ENCODE peak calls at places on chromosomes 5 and 9, in six cellular contexts. T, M, P, K, X and W are unnamed samples.

GRCh38 chr9:82606761-82607382 is 456.1 kb downstream of the RASEF start:
- DNase-seq in X (no peak), K (no peak), P (peak; percentile 68), M (no peak), T (peak; percentile 63), W (peak; percentile 81)

GRCh38 chr5:141260458-141261237 is 15.5 kb downstream of the PCDHB15 start:
- DNase-seq in P (no peak), X (no peak), T (no peak), M (no peak), K (no peak), W (peak; percentile 3)

GRCh38 chr9:112149171-112149570 is 25.9 kb downstream of the SUSD1 start:
- DNase-seq in K (no peak), M (no peak), T (no peak), X (no peak), P (no peak), W (no peak)

GRCh38 chr5:4229414-4229813 is 633.8 kb downstream of the IRX1 start:
- DNase-seq in T (no peak), M (no peak), K (no peak), P (no peak), X (no peak), W (no peak)

GRCh38 chr9:93601666-93602065 is 25.3 kb downstream of the PHF2 start:
- DNase-seq in T (no peak), K (no peak), X (no peak), M (no peak), P (no peak), W (no peak)

GRCh38 chr9:131111854-131112311 is 13.5 kb upstream of the NUP214 start:
- DNase-seq in P (no peak), X (no peak), M (peak; percentile 59), T (no peak), K (no peak), W (no peak)

GRCh38 chr5:157290156-157290980 is 24.4 kb downstream of the CYFIP2 start:
- DNase-seq in T (no peak), X (no peak), K (no peak), P (no peak), M (no peak), W (no peak)

GRCh38 chr9:108168451-108168850 is 678.9 kb upstream of the KLF4 start:
- DNase-seq in M (no peak), P (no peak), K (no peak), X (no peak), T (no peak), W (no peak)

GRCh38 chr5:21195145-21195544 is 1207.1 kb upstream of the CDH18 start:
- DNase-seq in P (no peak), T (no peak), M (no peak), K (no peak), X (no peak), W (no peak)

GRCh38 chr9:137972988-137973470 is 95.4 kb downstream of the CACNA1B start:
- DNase-seq in T (no peak), M (peak; percentile 64), K (no peak), P (no peak), X (no peak), W (no peak)

GRCh38 chr9:106875548-106875947 is 12.6 kb downstream of the ZNF462 start:
- DNase-seq in M (no peak), X (no peak), T (no peak), P (no peak), K (no peak), W (no peak)

GRCh38 chr9:22097712-22098111 is 88.6 kb upstream of the CDKN2B start:
- DNase-seq in T (no peak), K (no peak), P (no peak), M (no peak), X (no peak), W (peak; percentile 84)

GRCh38 chr9:27195191-27195590 is 86.2 kb downstream of the TEK start:
- DNase-seq in X (no peak), T (no peak), M (no peak), K (no peak), P (no peak), W (no peak)

GRCh38 chr5:177431317-177432142 is 5.1 kb downstream of the GRK6 start:
- DNase-seq in T (no peak), X (peak; percentile 85), M (peak; percentile 99), P (peak; percentile 94), K (peak; percentile 74), W (no peak)

GRCh38 chr5:80926536-80926935 is 33.6 kb upstream of the RASGRF2 start:
- DNase-seq in M (no peak), X (no peak), K (no peak), T (no peak), P (no peak), W (no peak)

GRCh38 chr5:175689147-175689991 is 31.5 kb downstream of the HRH2 start:
- DNase-seq in K (no peak), T (no peak), M (peak; percentile 77), P (no peak), X (no peak), W (peak; percentile 70)

GRCh38 chr5:180898621-180899246 is at the start of gene BTNL8:
- DNase-seq in P (no peak), M (no peak), K (no peak), T (no peak), X (no peak), W (no peak)

GRCh38 chr5:124103671-124104070 is 591.7 kb downstream of the CSNK1G3 start:
- DNase-seq in X (no peak), T (no peak), P (no peak), M (no peak), K (no peak), W (no peak)

GRCh38 chr9:974993-975739 is 1.3 kb upstream of the DMRT3 start:
- DNase-seq in K (no peak), P (no peak), T (no peak), M (no peak), X (no peak), W (no peak)

GRCh38 chr5:53343187-53343586 is 137.2 kb upstream of the FST start:
- DNase-seq in T (no peak), K (no peak), M (no peak), P (no peak), X (no peak), W (peak; percentile 95)

GRCh38 chr5:53342261-53342660 is 138.2 kb upstream of the FST start:
- DNase-seq in X (no peak), P (no peak), T (no peak), K (no peak), M (no peak), W (no peak)

GRCh38 chr5:53338971-53339370 is 141.5 kb upstream of the FST start:
- DNase-seq in K (no peak), M (no peak), X (no peak), P (no peak), T (no peak), W (no peak)

GRCh38 chr5:53339962-53340540 is 140.4 kb upstream of the FST start:
- DNase-seq in K (no peak), T (no peak), P (no peak), X (no peak), M (no peak), W (no peak)

DNA sequence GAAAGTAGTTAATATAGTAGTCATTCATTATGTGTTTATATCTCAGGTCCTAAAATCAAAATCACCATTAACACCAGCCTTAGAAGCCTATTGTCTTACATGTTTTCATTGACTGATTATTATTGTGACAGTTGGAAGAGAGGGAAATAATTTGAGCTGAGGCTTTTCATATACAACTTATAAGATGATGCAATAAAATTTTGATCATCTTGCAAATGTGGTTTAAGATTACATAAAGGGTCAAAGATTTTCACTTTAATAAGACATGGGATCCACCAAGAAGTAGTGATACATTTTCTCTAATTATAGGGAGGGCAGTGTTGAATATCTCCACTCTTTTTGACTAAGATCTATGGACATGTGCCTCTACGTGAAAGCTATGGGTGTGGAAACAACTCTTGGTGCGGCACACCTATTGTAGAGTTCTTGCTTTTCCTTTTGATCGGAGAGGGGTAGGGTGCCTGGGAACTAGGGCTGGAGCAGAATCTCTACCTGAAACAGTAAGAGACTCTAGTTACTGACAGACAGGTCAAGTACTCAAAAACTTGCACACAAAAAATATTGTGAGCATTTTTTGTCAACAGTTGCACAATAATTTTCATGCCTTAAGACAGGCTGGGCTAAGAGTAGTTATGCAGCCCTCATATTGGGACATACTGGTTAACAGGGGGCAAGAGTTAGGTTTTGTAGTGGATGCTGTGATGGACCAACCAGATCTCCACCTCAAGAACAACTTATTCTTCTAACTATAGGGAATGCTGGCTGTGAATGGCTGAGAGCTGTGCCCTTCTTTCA is 139.3 kb upstream of the FST start:
- DNase-seq in M (no peak), K (no peak), T (no peak), X (no peak), P (no peak), W (no peak)
- H3K4me1 ChIP-seq in M (no peaks in the 10 kb centered on the region), K (no peaks in the 10 kb centered on the region), T (no peaks in the 10 kb centered on the region), X (no peaks in the 10 kb centered on the region), P (no peaks in the 10 kb centered on the region), W (no peaks in the 10 kb centered on the region)

GRCh38 chr9:133122605-133122934 is 1.5 kb upstream of the RALGDS start:
- DNase-seq in X (no peak), M (no peak), T (no peak), P (no peak), K (no peak), W (no peak)

GRCh38 chr9:133124123-133124948 is 3.3 kb upstream of the RALGDS start:
- DNase-seq in X (no peak), M (no peak), P (no peak), K (no peak), T (no peak), W (no peak)

GRCh38 chr9:133122167-133122550 is 1.1 kb upstream of the RALGDS start:
- DNase-seq in X (no peak), P (no peak), T (no peak), M (no peak), K (no peak), W (no peak)

GRCh38 chr9:133121200-133122166 is at the start of gene RALGDS:
- DNase-seq in M (peak; percentile 97), T (no peak), K (peak; percentile 91), X (peak; percentile 87), P (peak; percentile 86), W (peak; percentile 88)

DNA sequence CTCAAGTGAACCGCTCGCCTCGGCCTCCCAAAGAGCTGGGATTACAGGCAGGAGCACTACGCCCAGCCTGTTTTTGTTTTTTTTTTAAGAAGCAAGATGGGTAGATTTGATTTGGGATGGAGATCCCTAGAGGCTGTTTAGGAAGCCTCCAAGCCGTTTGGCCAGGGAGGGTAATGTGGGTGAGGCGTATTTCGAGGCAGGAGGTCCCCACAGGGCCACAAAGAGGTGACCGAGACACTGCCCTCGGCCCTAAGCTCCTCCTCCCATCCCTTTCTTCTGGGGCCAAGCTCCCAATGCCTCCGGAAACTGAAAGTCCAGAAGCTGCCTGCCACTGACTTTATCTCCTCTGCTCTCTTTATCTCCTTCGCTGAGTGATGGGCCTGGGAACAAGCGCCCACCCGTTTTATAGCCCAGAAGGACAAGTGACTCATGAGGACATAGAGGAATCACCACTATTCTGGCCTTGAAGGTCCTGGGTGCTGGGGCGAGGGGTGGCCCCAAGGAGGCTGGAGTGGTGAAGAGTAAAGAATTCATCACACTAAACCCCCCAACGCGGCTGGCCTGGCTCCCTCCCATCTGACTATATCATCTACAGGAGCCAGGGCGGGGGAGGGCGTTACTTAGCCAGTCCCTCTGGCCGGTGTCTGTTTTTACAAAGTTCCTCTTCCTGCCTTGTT is 2.0 kb upstream of the RALGDS start:
- DNase-seq in X (no peak), M (no peak), T (no peak), P (no peak), K (no peak), W (peak; percentile 59)
- H3K4me3 ChIP-seq in X (no peak overlapping the region), M (no peak overlapping the region), T (no peak overlapping the region), P (no peak overlapping the region), K (no peak overlapping the region), W (no peak overlapping the region)

GRCh38 chr5:77957081-77957480 is 180.9 kb upstream of the TBCA start:
- DNase-seq in X (no peak), T (no peak), M (no peak), P (no peak), K (no peak), W (no peak)
- H3K27me3 ChIP-seq in X (no peaks in the 10 kb centered on the region), T (peaks cover 24% of the 10 kb centered on the region), M (peaks cover 30% of the 10 kb centered on the region), P (no peaks in the 10 kb centered on the region), K (no peaks in the 10 kb centered on the region), W (peaks cover 71% of the 10 kb centered on the region)

GRCh38 chr5:179805070-179805528 is 1.6 kb downstream of the MGAT4B start:
- DNase-seq in K (no peak), X (no peak), P (no peak), T (no peak), M (peak; percentile 77), W (no peak)
- H3K4me1 ChIP-seq in K (peaks cover 38% of the 10 kb centered on the region), X (peaks cover 42% of the 10 kb centered on the region), P (peaks cover 11% of the 10 kb centered on the region), T (peaks cover 15% of the 10 kb centered on the region), M (peaks cover 57% of the 10 kb centered on the region), W (peaks cover 22% of the 10 kb centered on the region)